ENCODE peak calls at places on chromosomes 6 and 20, in six cellular contexts. One of them, this sample, is unnamed. For H3K4me1, the result is how much of the 10 kb centered on the place peaks cover.

GRCh38 chr6:34560366-34561226 is 4.5 kb upstream of the SPDEF start:
- DNase-seq in spleen: no peak
- DNase-seq in transverse colon: no peak
- DNase-seq in suprapubic skin: no peak
- DNase-seq in prostate gland: no peak
- DNase-seq in HCT116: no peak
- DNase-seq in this sample: no peak

GRCh38 chr6:31896856-31897611 is 464 bp downstream of the EHMT2 start:
- DNase-seq in HCT116: no peak
- DNase-seq in transverse colon: no peak
- DNase-seq in prostate gland: no peak
- DNase-seq in suprapubic skin: no peak
- DNase-seq in spleen: no peak
- DNase-seq in this sample: no peak

GRCh38 chr6:6006428-6007310 is at the start of gene NRN1:
- DNase-seq in transverse colon: no peak
- DNase-seq in suprapubic skin: no peak
- DNase-seq in prostate gland: no peak
- DNase-seq in HCT116: no peak
- DNase-seq in spleen: no peak
- DNase-seq in this sample: no peak

GRCh38 chr20:22414354-22414753 is 170.0 kb downstream of the FOXA2 start:
- DNase-seq in transverse colon: no peak
- DNase-seq in HCT116: no peak
- DNase-seq in prostate gland: no peak
- DNase-seq in suprapubic skin: no peak
- DNase-seq in spleen: no peak
- DNase-seq in this sample: no peak

GRCh38 chr20:46367967-46368901 is 38.2 kb downstream of the ELMO2 start:
- DNase-seq in transverse colon: no peak
- DNase-seq in spleen: no peak
- DNase-seq in prostate gland: no peak
- DNase-seq in suprapubic skin: no peak
- DNase-seq in HCT116: no peak
- DNase-seq in this sample: no peak

GRCh38 chr6:140462495-140463311 is 1088.3 kb upstream of the CITED2 start:
- DNase-seq in suprapubic skin: no peak
- DNase-seq in transverse colon: peak
- DNase-seq in prostate gland: peak
- DNase-seq in spleen: no peak
- DNase-seq in HCT116: peak
- DNase-seq in this sample: no peak

GRCh38 chr6:1610497-1611321 is 994 bp downstream of the FOXC1 start:
- DNase-seq in spleen: no peak
- DNase-seq in suprapubic skin: no peak
- DNase-seq in HCT116: no peak
- DNase-seq in prostate gland: no peak
- DNase-seq in transverse colon: no peak
- DNase-seq in this sample: no peak

GRCh38 chr6:13536796-13537526 is 37.4 kb upstream of the SIRT5 start:
- DNase-seq in prostate gland: no peak
- DNase-seq in transverse colon: no peak
- DNase-seq in HCT116: no peak
- DNase-seq in suprapubic skin: no peak
- DNase-seq in spleen: no peak
- DNase-seq in this sample: no peak

GRCh38 chr6:41672016-41672415 is 33.7 kb downstream of the MDFI start:
- DNase-seq in suprapubic skin: no peak
- DNase-seq in transverse colon: no peak
- DNase-seq in HCT116: no peak
- DNase-seq in prostate gland: no peak
- DNase-seq in spleen: peak
- DNase-seq in this sample: no peak

GRCh38 chr20:31673435-31673834 is 35.7 kb downstream of the COX4I2 start:
- DNase-seq in prostate gland: no peak
- DNase-seq in HCT116: no peak
- DNase-seq in spleen: no peak
- DNase-seq in suprapubic skin: no peak
- DNase-seq in transverse colon: no peak
- DNase-seq in this sample: no peak
- H3K4me1 ChIP-seq in prostate gland: under half
- H3K4me1 ChIP-seq in HCT116: half or more
- H3K4me1 ChIP-seq in spleen: half or more
- H3K4me1 ChIP-seq in suprapubic skin: half or more
- H3K4me1 ChIP-seq in transverse colon: half or more
- H3K4me1 ChIP-seq in this sample: half or more

GRCh38 chr6:30647802-30648460 is 998 bp downstream of the C6orf136 start:
- DNase-seq in suprapubic skin: peak
- DNase-seq in HCT116: no peak
- DNase-seq in transverse colon: no peak
- DNase-seq in prostate gland: no peak
- DNase-seq in spleen: no peak
- DNase-seq in this sample: no peak

GRCh38 chr6:30645989-30646388 is 944 bp upstream of the C6orf136 start:
- DNase-seq in suprapubic skin: no peak
- DNase-seq in prostate gland: no peak
- DNase-seq in transverse colon: no peak
- DNase-seq in spleen: no peak
- DNase-seq in HCT116: no peak
- DNase-seq in this sample: no peak

GRCh38 chr6:30646450-30647038 is 389 bp upstream of the C6orf136 start:
- DNase-seq in prostate gland: no peak
- DNase-seq in transverse colon: peak
- DNase-seq in suprapubic skin: no peak
- DNase-seq in HCT116: no peak
- DNase-seq in spleen: peak
- DNase-seq in this sample: no peak

GRCh38 chr6:30644769-30645168 is 2.2 kb upstream of the C6orf136 start:
- DNase-seq in HCT116: no peak
- DNase-seq in prostate gland: no peak
- DNase-seq in transverse colon: no peak
- DNase-seq in spleen: no peak
- DNase-seq in suprapubic skin: no peak
- DNase-seq in this sample: no peak

GRCh38 chr6:30647039-30647801 is at the start of gene C6orf136:
- DNase-seq in suprapubic skin: peak
- DNase-seq in HCT116: peak
- DNase-seq in transverse colon: peak
- DNase-seq in prostate gland: peak
- DNase-seq in spleen: peak
- DNase-seq in this sample: no peak
- TF ChIP-seq POLR2A in suprapubic skin: peak
- TF ChIP-seq POLR2A in HCT116: peak
- TF ChIP-seq POLR2A in transverse colon: peak
- TF ChIP-seq POLR2A in prostate gland: no peak
- TF ChIP-seq POLR2A in spleen: no peak
- TF ChIP-seq POLR2A in this sample: no peak

DNA sequence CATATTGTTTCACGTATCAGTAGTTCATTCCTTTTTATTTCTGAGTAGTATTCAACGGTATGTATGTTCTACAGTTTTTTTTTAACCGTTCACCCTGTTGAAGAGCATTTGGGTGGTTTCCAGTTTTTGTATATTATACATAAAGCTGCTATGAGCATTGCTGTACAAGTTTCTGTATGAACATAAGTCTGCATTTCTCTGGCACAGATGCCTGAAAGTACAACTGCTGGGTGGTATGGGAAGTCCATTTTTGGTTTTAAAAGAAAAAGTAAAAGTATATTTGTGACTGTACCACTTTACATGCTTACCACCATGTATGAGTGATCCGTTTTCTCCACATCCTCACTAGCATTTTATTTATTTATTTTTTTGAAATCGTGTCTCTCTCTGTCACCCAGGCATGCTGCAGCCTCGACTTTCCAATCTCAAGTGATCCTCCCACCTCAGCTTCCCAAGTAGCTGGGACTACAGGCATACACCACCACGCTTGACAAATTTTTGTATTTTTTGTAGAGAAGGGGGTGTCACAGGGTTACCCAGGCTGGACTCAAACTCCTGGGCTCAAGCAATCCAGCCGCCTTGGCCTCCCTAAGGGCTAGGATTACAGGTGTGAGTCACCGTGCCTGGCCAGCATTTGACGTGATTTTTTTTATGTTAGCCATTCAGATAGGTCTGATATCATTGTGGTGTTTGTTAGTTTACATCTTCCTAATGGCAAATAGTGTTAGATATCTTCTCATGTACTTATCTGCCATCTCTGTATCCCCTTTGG is 11.0 kb upstream of the SIM1 start:
- DNase-seq in prostate gland: no peak
- DNase-seq in transverse colon: no peak
- DNase-seq in spleen: no peak
- DNase-seq in HCT116: no peak
- DNase-seq in suprapubic skin: no peak
- DNase-seq in this sample: no peak
- TF ChIP-seq POLR2AphosphoS5 in prostate gland: no peak
- TF ChIP-seq POLR2AphosphoS5 in transverse colon: no peak
- TF ChIP-seq POLR2AphosphoS5 in spleen: no peak
- TF ChIP-seq POLR2AphosphoS5 in HCT116: no peak
- TF ChIP-seq POLR2AphosphoS5 in suprapubic skin: no peak
- TF ChIP-seq POLR2AphosphoS5 in this sample: no peak

DNA sequence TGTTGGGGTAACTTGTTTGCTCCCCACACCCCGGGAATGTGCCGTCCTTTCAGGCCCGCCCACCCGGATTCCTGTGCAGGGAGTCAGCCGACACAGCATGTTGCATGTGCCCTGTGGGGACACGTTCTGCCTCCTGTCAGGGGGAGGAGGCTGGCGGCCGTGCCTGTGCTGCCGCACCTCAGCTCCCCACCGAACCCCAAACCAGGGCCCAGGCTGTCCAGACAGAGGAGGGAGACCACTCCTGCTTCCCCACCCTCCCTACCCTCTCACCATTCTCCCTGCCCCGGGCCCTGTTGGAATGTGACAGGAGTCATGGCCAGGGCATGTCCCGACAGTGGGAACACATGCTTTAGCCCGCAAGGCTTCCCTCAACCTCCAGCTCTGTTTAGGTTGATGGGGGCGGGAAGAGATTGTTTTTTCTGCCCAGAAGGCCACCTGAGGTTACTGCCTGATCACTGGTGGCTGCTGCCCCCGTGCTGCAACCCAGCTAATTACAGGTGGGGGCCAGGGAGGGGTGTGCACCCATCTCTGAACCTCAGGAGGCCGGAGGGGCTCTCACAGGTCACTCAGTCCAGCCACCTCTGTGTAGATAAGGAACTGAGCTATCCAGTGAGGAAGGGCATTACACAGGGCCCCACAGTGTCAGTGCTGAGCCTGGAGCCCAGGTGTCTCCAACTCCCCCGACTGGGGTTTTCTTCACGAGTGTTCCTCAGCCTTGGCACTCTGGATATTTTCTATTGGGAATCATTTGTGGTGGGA is 13.6 kb downstream of the LRRC73 start:
- DNase-seq in spleen: no peak
- DNase-seq in HCT116: no peak
- DNase-seq in transverse colon: no peak
- DNase-seq in prostate gland: peak
- DNase-seq in suprapubic skin: no peak
- DNase-seq in this sample: no peak
- H3K4me1 ChIP-seq in spleen: under half
- H3K4me1 ChIP-seq in HCT116: under half
- H3K4me1 ChIP-seq in transverse colon: under half
- H3K4me1 ChIP-seq in prostate gland: under half
- H3K4me1 ChIP-seq in suprapubic skin: half or more
- H3K4me1 ChIP-seq in this sample: under half

GRCh38 chr6:158388727-158389126 is 76.5 kb downstream of the TULP4 start:
- DNase-seq in HCT116: no peak
- DNase-seq in suprapubic skin: no peak
- DNase-seq in prostate gland: no peak
- DNase-seq in transverse colon: no peak
- DNase-seq in spleen: no peak
- DNase-seq in this sample: no peak
- TF ChIP-seq POLR2A in HCT116: no peak
- TF ChIP-seq POLR2A in suprapubic skin: no peak
- TF ChIP-seq POLR2A in prostate gland: no peak
- TF ChIP-seq POLR2A in transverse colon: no peak
- TF ChIP-seq POLR2A in spleen: no peak
- TF ChIP-seq POLR2A in this sample: no peak

GRCh38 chr6:4085329-4085695 is 6.4 kb upstream of the FAM217A start:
- DNase-seq in HCT116: no peak
- DNase-seq in suprapubic skin: no peak
- DNase-seq in spleen: no peak
- DNase-seq in transverse colon: no peak
- DNase-seq in prostate gland: no peak
- DNase-seq in this sample: no peak

GRCh38 chr6:4088684-4089083 is 9.7 kb upstream of the FAM217A start:
- DNase-seq in suprapubic skin: no peak
- DNase-seq in prostate gland: no peak
- DNase-seq in transverse colon: peak
- DNase-seq in HCT116: no peak
- DNase-seq in spleen: no peak
- DNase-seq in this sample: no peak

GRCh38 chr6:4078830-4079471 is at the start of gene FAM217A:
- DNase-seq in HCT116: no peak
- DNase-seq in transverse colon: no peak
- DNase-seq in prostate gland: no peak
- DNase-seq in suprapubic skin: no peak
- DNase-seq in spleen: no peak
- DNase-seq in this sample: no peak

GRCh38 chr6:4084444-4085328 is 5.7 kb upstream of the FAM217A start:
- DNase-seq in suprapubic skin: no peak
- DNase-seq in transverse colon: no peak
- DNase-seq in HCT116: no peak
- DNase-seq in prostate gland: no peak
- DNase-seq in spleen: no peak
- DNase-seq in this sample: no peak
- TF ChIP-seq POLR2AphosphoS5 in suprapubic skin: no peak
- TF ChIP-seq POLR2AphosphoS5 in transverse colon: no peak
- TF ChIP-seq POLR2AphosphoS5 in HCT116: no peak
- TF ChIP-seq POLR2AphosphoS5 in prostate gland: no peak
- TF ChIP-seq POLR2AphosphoS5 in spleen: no peak
- TF ChIP-seq POLR2AphosphoS5 in this sample: no peak

DNA sequence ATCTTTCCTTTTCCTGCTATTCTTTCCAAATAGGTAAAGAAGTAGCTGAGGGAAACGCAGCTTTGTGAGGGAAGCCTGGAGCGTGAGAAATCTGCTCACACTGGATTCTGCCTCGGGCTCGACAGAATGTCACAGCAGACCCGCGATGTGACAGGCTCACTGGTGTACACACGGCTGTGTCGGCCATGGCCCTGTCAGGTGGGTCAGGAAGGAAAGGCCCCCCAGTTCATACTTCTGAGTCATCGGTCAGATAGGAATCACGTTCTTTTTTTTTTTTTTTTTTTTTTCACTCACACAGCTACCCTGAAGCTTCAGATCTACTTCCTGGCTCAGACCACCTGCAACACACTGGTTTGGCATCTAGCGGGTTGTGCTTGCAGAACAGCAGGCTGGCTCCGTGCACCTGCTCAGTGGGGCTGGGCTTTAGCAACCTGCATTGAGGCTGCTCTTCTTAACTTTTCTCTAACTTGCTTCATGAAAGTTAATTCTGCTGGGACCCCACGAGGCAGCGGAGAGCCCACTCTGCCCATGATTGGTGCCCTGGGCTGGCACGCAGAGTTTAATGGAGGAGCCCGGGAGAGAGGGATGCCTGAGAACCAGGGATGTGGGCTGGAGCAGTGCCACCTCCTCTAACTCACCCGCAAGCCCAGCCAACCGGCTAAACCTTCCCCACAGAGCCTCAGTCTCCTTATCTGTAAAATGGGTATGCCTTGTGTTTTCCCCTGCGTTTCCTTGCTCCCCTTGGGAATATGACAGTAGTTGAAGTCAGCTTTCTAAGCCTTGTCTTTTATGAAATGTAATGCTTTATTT is 61.5 kb upstream of the FNDC1 start:
- DNase-seq in HCT116: no peak
- DNase-seq in suprapubic skin: no peak
- DNase-seq in spleen: peak
- DNase-seq in prostate gland: no peak
- DNase-seq in transverse colon: peak
- DNase-seq in this sample: peak
- H3K4me1 ChIP-seq in HCT116: under half
- H3K4me1 ChIP-seq in suprapubic skin: under half
- H3K4me1 ChIP-seq in spleen: under half
- H3K4me1 ChIP-seq in prostate gland: under half
- H3K4me1 ChIP-seq in transverse colon: under half
- H3K4me1 ChIP-seq in this sample: under half

This sample was measured in vagina.